ENCODE peak calls at places on chromosomes 11 and 22, in seven cellular contexts. Z, D, K, M, W, G and B are unnamed samples. For H3K4me1, the result is how much of the 10 kb centered on the place peaks cover.

GRCh38 chr11:129975543-129975942 is 27.1 kb downstream of the PRDM10 start:
- DNase-seq in K (no peak), G (no peak), M (no peak), Z (no peak), D (no peak), W (no peak), B (no peak)

GRCh38 chr22:37353839-37354238 is 71.5 kb downstream of the CYTH4 start:
- DNase-seq in G (no peak), D (no peak), M (no peak), Z (peak), K (no peak), W (no peak), B (no peak)

GRCh38 chr22:37249946-37250345 is 5.9 kb upstream of the RAC2 start:
- DNase-seq in G (no peak), W (no peak), D (no peak), M (no peak), Z (no peak), K (no peak), B (no peak)

GRCh38 chr11:89477175-89477574 is 14.0 kb downstream of the NOX4 start:
- DNase-seq in W (no peak), M (no peak), G (no peak), D (no peak), Z (no peak), K (no peak), B (no peak)

GRCh38 chr22:48560389-48560751 is 1267.3 kb downstream of the BRD1 start:
- DNase-seq in M (no peak), K (no peak), W (no peak), G (no peak), D (no peak), Z (no peak), B (no peak)

GRCh38 chr11:69434341-69434960 is 47.0 kb upstream of the LINC01488 start:
- DNase-seq in G (no peak), D (no peak), W (no peak), Z (peak), M (no peak), K (no peak), B (no peak)

GRCh38 chr11:64661146-64661545 is 61.9 kb downstream of the NRXN2 start:
- DNase-seq in W (no peak), G (no peak), M (no peak), D (no peak), K (no peak), Z (no peak), B (no peak)

GRCh38 chr11:8870461-8871282 is 40.3 kb upstream of the AKIP1 start:
- DNase-seq in D (peak), W (no peak), M (peak), K (peak), Z (peak), G (peak), B (peak)

GRCh38 chr11:694563-695331 is at the start of gene DEAF1:
- DNase-seq in Z (peak), M (peak), G (peak), W (peak), K (peak), D (peak), B (peak)

GRCh38 chr11:117911694-117912093 is 17.5 kb downstream of the TMPRSS13 start:
- DNase-seq in K (no peak), D (no peak), M (no peak), Z (no peak), G (no peak), W (no peak), B (no peak)

GRCh38 chr11:92311616-92312449 is 87.2 kb downstream of the FAT3 start:
- DNase-seq in Z (no peak), W (no peak), K (no peak), G (no peak), D (no peak), M (no peak), B (peak)

GRCh38 chr11:94241896-94242295 is 62.5 kb upstream of the IZUMO1R start:
- DNase-seq in K (no peak), Z (no peak), D (no peak), G (no peak), M (no peak), W (no peak), B (no peak)

GRCh38 chr22:24068717-24069116 is 57.6 kb downstream of the CABIN1 start:
- DNase-seq in G (no peak), Z (no peak), W (no peak), M (no peak), D (no peak), K (no peak), B (no peak)

GRCh38 chr11:86787018-86787417 is 13.3 kb upstream of the PRSS23 start:
- DNase-seq in M (no peak), W (no peak), D (peak), Z (no peak), G (no peak), K (no peak), B (no peak)

GRCh38 chr22:49236541-49237075 is 591.1 kb downstream of the BRD1 start:
- DNase-seq in Z (no peak), D (no peak), W (no peak), K (no peak), M (no peak), G (no peak), B (no peak)

GRCh38 chr22:49593509-49593908 is 234.2 kb downstream of the BRD1 start:
- DNase-seq in W (no peak), K (no peak), G (no peak), D (no peak), M (no peak), Z (no peak), B (no peak)

GRCh38 chr22:49566141-49566541 is 261.5 kb downstream of the BRD1 start:
- DNase-seq in M (no peak), W (no peak), D (no peak), G (no peak), K (no peak), Z (no peak), B (no peak)

GRCh38 chr11:124793466-124794278 is 6.5 kb downstream of the MSANTD2 start:
- DNase-seq in W (peak), K (peak), G (no peak), M (no peak), D (peak), Z (peak), B (no peak)

GRCh38 chr22:29917052-29917902 is 34.3 kb downstream of the MTMR3 start:
- DNase-seq in G (peak), W (no peak), D (no peak), Z (no peak), M (peak), K (no peak), B (no peak)

GRCh38 chr22:46764779-46765485 is 2.5 kb downstream of the TBC1D22A start:
- DNase-seq in Z (no peak), D (no peak), G (no peak), M (no peak), K (no peak), W (no peak), B (no peak)

GRCh38 chr11:26198697-26199096 is 133.2 kb upstream of the ANO3 start:
- DNase-seq in D (no peak), G (no peak), M (no peak), W (no peak), K (no peak), Z (no peak), B (no peak)

GRCh38 chr11:83827940-83828554 is 541.9 kb upstream of the CCDC90B start:
- DNase-seq in W (no peak), K (peak), M (no peak), G (no peak), D (no peak), Z (no peak), B (no peak)

GRCh38 chr11:64538501-64538951 is 52.5 kb upstream of the SLC22A12 start:
- DNase-seq in K (no peak), G (no peak), D (no peak), W (no peak), M (no peak), Z (no peak), B (no peak)

GRCh38 chr11:24386551-24387404 is 110.1 kb upstream of the LUZP2 start:
- DNase-seq in Z (no peak), D (no peak), K (no peak), W (no peak), G (no peak), M (no peak), B (peak)

GRCh38 chr11:66240781-66241136 is 27.7 kb upstream of the RAB1B start:
- DNase-seq in G (no peak), D (no peak), Z (no peak), K (no peak), W (no peak), M (no peak), B (no peak)

GRCh38 chr11:64081663-64082442 is 46.1 kb downstream of the FLRT1 start:
- DNase-seq in W (no peak), K (no peak), G (no peak), D (no peak), M (no peak), Z (no peak), B (no peak)

GRCh38 chr11:59145534-59145933 is 2.9 kb downstream of the FAM111A start:
- DNase-seq in M (no peak), K (no peak), D (no peak), G (no peak), Z (no peak), W (no peak), B (no peak)

GRCh38 chr22:32590556-32590955 is 115.9 kb downstream of the FBXO7 start:
- DNase-seq in D (no peak), Z (no peak), M (no peak), G (no peak), W (no peak), K (no peak), B (no peak)

GRCh38 chr11:121460941-121461514 is 8.3 kb upstream of the SORL1-AS1 start:
- DNase-seq in G (no peak), W (no peak), K (no peak), D (no peak), M (no peak), Z (no peak), B (no peak)
- H3K4me1 ChIP-seq in G (under half), W (half or more), K (under half), D (under half), M (under half), Z (half or more), B (under half)

DNA sequence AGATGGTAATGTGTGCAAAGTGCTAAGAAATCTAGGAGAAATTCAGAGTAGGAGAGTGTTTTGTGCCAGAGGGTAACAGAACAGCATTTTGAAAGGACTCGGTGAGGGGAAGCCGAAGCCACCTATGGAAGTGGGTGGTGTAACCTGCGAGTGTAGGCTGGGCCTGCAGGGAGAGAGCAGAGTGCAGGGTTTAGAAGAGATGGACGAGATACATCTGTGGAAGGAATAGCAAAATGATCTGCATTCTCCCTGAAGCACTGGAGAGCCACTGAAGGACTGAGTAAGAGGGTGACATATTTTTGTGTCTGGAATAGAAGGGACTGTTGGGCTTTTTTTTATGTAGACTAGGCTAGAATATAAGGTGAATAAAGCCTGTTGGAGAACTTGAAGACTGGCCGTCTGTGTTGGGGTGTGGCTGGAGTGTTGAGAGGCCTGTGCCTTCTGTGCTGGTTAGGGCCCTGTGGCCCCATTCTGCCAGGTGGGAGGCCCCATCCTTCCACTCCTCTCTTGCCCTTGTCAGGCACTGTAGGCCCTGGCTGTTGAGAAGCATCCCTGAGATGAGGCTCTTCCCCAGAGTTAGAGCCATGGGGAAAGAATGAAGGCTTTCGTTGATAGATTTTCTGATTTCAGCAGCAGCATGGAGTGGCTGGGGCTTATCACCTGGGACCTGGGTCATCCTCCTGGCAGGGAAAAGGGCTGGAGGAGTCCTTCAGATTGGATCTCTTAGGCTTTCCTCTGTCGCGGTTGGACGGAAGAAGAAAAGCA is 102.2 kb downstream of the ZBTB16 start:
- DNase-seq in W (no peak), M (peak), D (no peak), Z (no peak), G (no peak), K (no peak), B (no peak)
- H3K4me3 ChIP-seq in W (no peak), M (no peak), D (no peak), Z (no peak), G (no peak), K (no peak), B (no peak)

DNA sequence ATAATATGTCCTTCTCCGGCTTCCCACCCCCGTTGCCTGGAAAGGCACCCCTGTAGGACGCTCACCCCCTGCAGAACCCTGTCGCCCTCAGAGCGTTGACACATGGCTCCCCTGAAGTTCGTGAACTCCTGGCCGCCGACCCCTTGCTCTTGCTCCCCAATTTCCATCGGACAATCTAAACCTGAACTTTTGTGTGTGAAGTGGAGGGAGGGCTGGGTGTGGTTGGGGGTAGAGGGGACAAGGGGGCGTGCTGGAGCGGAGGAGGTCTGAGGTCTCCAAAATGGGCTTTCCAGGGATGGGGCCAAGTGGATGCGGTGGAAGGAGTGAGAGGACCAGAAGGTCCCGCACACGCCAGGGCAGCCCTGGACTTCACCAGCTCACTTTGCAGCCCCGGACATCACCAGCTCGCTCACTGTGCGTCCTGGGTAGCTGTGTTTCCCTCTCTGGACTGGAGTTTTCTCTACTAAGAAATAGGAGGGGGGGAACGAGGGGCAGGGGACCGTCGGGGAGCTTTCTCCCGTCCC is 18.6 kb downstream of the CREB3L1 start:
- DNase-seq in Z (no peak), G (no peak), K (no peak), W (no peak), D (no peak), M (no peak), B (no peak)
- H3K4me1 ChIP-seq in Z (half or more), G (under half), K (half or more), W (under half), D (under half), M (under half), B (under half)

GRCh38 chr22:39080993-39081513 is 4.0 kb downstream of the APOBEC3G start:
- DNase-seq in K (no peak), M (no peak), D (no peak), Z (no peak), W (no peak), G (no peak), B (no peak)
- H3K4me3 ChIP-seq in K (no peak), M (no peak), D (no peak), Z (no peak), W (peak), G (no peak), B (no peak)

GRCh38 chr22:40585205-40585778 is 51.2 kb downstream of the MRTFA start:
- DNase-seq in W (no peak), G (no peak), M (no peak), D (no peak), Z (no peak), K (no peak), B (no peak)
- H3K4me1 ChIP-seq in W (under half), G (under half), M (under half), D (under half), Z (under half), K (under half), B (under half)